ENCODE peak calls at places on chromosomes 4 and X, in seven cellular contexts. One of them, this sample, is unnamed.

GRCh38 chrX:55342533-55343501 is 78.1 kb upstream of the PAGE3 start:
- DNase-seq in right atrium auricular region: no peak
- DNase-seq in cardiac fibroblast: peak; percentile 16
- DNase-seq in heart right ventricle: peak; percentile 5
- DNase-seq in tibial nerve: no peak
- DNase-seq in endodermal cell: peak; percentile 73
- DNase-seq in CD8-positive, alpha-beta T cell: no peak
- DNase-seq in this sample: no peak

GRCh38 chrX:118702741-118703140 is 24.7 kb upstream of the IL13RA1 start:
- DNase-seq in right atrium auricular region: no peak
- DNase-seq in cardiac fibroblast: no peak
- DNase-seq in heart right ventricle: no peak
- DNase-seq in tibial nerve: no peak
- DNase-seq in endodermal cell: no peak
- DNase-seq in CD8-positive, alpha-beta T cell: no peak
- DNase-seq in this sample: no peak

GRCh38 chr4:139768913-139769312 is 103.3 kb downstream of the MGST2 start:
- DNase-seq in right atrium auricular region: peak; percentile 38
- DNase-seq in cardiac fibroblast: peak; percentile 32
- DNase-seq in heart right ventricle: no peak
- DNase-seq in tibial nerve: no peak
- DNase-seq in endodermal cell: peak; percentile 72
- DNase-seq in CD8-positive, alpha-beta T cell: no peak
- DNase-seq in this sample: no peak

GRCh38 chr4:123017636-123018390 is 95.4 kb upstream of the NUDT6 start:
- DNase-seq in right atrium auricular region: no peak
- DNase-seq in cardiac fibroblast: peak; percentile 84
- DNase-seq in heart right ventricle: no peak
- DNase-seq in tibial nerve: no peak
- DNase-seq in endodermal cell: no peak
- DNase-seq in CD8-positive, alpha-beta T cell: no peak
- DNase-seq in this sample: peak; percentile 20

GRCh38 chr4:140423106-140423505 is 4.3 kb downstream of the CLGN start:
- DNase-seq in right atrium auricular region: no peak
- DNase-seq in cardiac fibroblast: peak; percentile 23
- DNase-seq in heart right ventricle: no peak
- DNase-seq in tibial nerve: no peak
- DNase-seq in endodermal cell: no peak
- DNase-seq in CD8-positive, alpha-beta T cell: no peak
- DNase-seq in this sample: no peak

GRCh38 chr4:113311047-113311446 is 261.6 kb downstream of the ANK2 start:
- DNase-seq in right atrium auricular region: no peak
- DNase-seq in cardiac fibroblast: peak; percentile 60
- DNase-seq in heart right ventricle: no peak
- DNase-seq in tibial nerve: no peak
- DNase-seq in endodermal cell: no peak
- DNase-seq in CD8-positive, alpha-beta T cell: no peak
- DNase-seq in this sample: no peak

GRCh38 chr4:163495900-163496299 is 1.4 kb downstream of the TMA16 start:
- DNase-seq in right atrium auricular region: no peak
- DNase-seq in cardiac fibroblast: peak; percentile 4
- DNase-seq in heart right ventricle: no peak
- DNase-seq in tibial nerve: no peak
- DNase-seq in endodermal cell: no peak
- DNase-seq in CD8-positive, alpha-beta T cell: no peak
- DNase-seq in this sample: no peak

GRCh38 chr4:143768007-143768591 is 67.6 kb upstream of the FREM3 start:
- DNase-seq in right atrium auricular region: no peak
- DNase-seq in cardiac fibroblast: peak; percentile 49
- DNase-seq in heart right ventricle: peak; percentile 22
- DNase-seq in tibial nerve: no peak
- DNase-seq in endodermal cell: no peak
- DNase-seq in CD8-positive, alpha-beta T cell: no peak
- DNase-seq in this sample: no peak

GRCh38 chrX:109535578-109535977 is 1.1 kb upstream of the NXT2 start:
- DNase-seq in right atrium auricular region: no peak
- DNase-seq in cardiac fibroblast: no peak
- DNase-seq in heart right ventricle: no peak
- DNase-seq in tibial nerve: no peak
- DNase-seq in endodermal cell: no peak
- DNase-seq in CD8-positive, alpha-beta T cell: no peak
- DNase-seq in this sample: no peak

GRCh38 chrX:87160435-87161010 is 357.1 kb upstream of the KLHL4 start:
- DNase-seq in right atrium auricular region: no peak
- DNase-seq in cardiac fibroblast: no peak
- DNase-seq in heart right ventricle: no peak
- DNase-seq in tibial nerve: no peak
- DNase-seq in endodermal cell: no peak
- DNase-seq in CD8-positive, alpha-beta T cell: no peak
- DNase-seq in this sample: no peak

GRCh38 chr4:100977746-100978397 is 369.5 kb downstream of the PPP3CA start:
- DNase-seq in right atrium auricular region: no peak
- DNase-seq in cardiac fibroblast: no peak
- DNase-seq in heart right ventricle: peak; percentile 4
- DNase-seq in tibial nerve: no peak
- DNase-seq in endodermal cell: no peak
- DNase-seq in CD8-positive, alpha-beta T cell: no peak
- DNase-seq in this sample: peak; percentile 43

GRCh38 chrX:130775849-130776248 is 127.2 kb downstream of the ENOX2 start:
- DNase-seq in right atrium auricular region: no peak
- DNase-seq in cardiac fibroblast: no peak
- DNase-seq in heart right ventricle: no peak
- DNase-seq in tibial nerve: no peak
- DNase-seq in endodermal cell: no peak
- DNase-seq in CD8-positive, alpha-beta T cell: no peak
- DNase-seq in this sample: no peak

GRCh38 chrX:20007962-20008633 is 17.2 kb upstream of the BCLAF3 start:
- DNase-seq in right atrium auricular region: no peak
- DNase-seq in cardiac fibroblast: no peak
- DNase-seq in heart right ventricle: no peak
- DNase-seq in tibial nerve: no peak
- DNase-seq in endodermal cell: no peak
- DNase-seq in CD8-positive, alpha-beta T cell: no peak
- DNase-seq in this sample: no peak

GRCh38 chrX:129679856-129680255 is 25.1 kb upstream of the APLN start:
- DNase-seq in right atrium auricular region: no peak
- DNase-seq in cardiac fibroblast: peak; percentile 27
- DNase-seq in heart right ventricle: no peak
- DNase-seq in tibial nerve: no peak
- DNase-seq in endodermal cell: no peak
- DNase-seq in CD8-positive, alpha-beta T cell: no peak
- DNase-seq in this sample: no peak

GRCh38 chr4:177051473-177052060 is 258.1 kb upstream of the NEIL3 start:
- DNase-seq in right atrium auricular region: no peak
- DNase-seq in cardiac fibroblast: peak; percentile 55
- DNase-seq in heart right ventricle: no peak
- DNase-seq in tibial nerve: no peak
- DNase-seq in endodermal cell: peak; percentile 76
- DNase-seq in CD8-positive, alpha-beta T cell: no peak
- DNase-seq in this sample: no peak

GRCh38 chr4:37652747-37653527 is 33.2 kb downstream of the RELL1 start:
- DNase-seq in right atrium auricular region: no peak
- DNase-seq in cardiac fibroblast: no peak
- DNase-seq in heart right ventricle: no peak
- DNase-seq in tibial nerve: no peak
- DNase-seq in endodermal cell: no peak
- DNase-seq in CD8-positive, alpha-beta T cell: no peak
- DNase-seq in this sample: no peak

GRCh38 chrX:153924149-153924861 is 1.8 kb downstream of the ARHGAP4 start:
- DNase-seq in right atrium auricular region: no peak
- DNase-seq in cardiac fibroblast: peak; percentile 37
- DNase-seq in heart right ventricle: no peak
- DNase-seq in tibial nerve: no peak
- DNase-seq in endodermal cell: no peak
- DNase-seq in CD8-positive, alpha-beta T cell: no peak
- DNase-seq in this sample: no peak

GRCh38 chrX:105210258-105210657 is 10.2 kb downstream of the TEX13A start:
- DNase-seq in right atrium auricular region: no peak
- DNase-seq in cardiac fibroblast: no peak
- DNase-seq in heart right ventricle: no peak
- DNase-seq in tibial nerve: no peak
- DNase-seq in endodermal cell: no peak
- DNase-seq in CD8-positive, alpha-beta T cell: no peak
- DNase-seq in this sample: no peak

GRCh38 chr4:94650129-94650495 is 107.6 kb upstream of the BMPR1B start:
- DNase-seq in right atrium auricular region: no peak
- DNase-seq in cardiac fibroblast: peak; percentile 29
- DNase-seq in heart right ventricle: no peak
- DNase-seq in tibial nerve: no peak
- DNase-seq in endodermal cell: no peak
- DNase-seq in CD8-positive, alpha-beta T cell: no peak
- DNase-seq in this sample: no peak

GRCh38 chr4:157984285-157984911 is 188.4 kb downstream of the GASK1B start:
- DNase-seq in right atrium auricular region: no peak
- DNase-seq in cardiac fibroblast: peak; percentile 25
- DNase-seq in heart right ventricle: no peak
- DNase-seq in tibial nerve: no peak
- DNase-seq in endodermal cell: no peak
- DNase-seq in CD8-positive, alpha-beta T cell: no peak
- DNase-seq in this sample: no peak

GRCh38 chr4:78131403-78131802 is 74.3 kb downstream of the FRAS1 start:
- DNase-seq in right atrium auricular region: no peak
- DNase-seq in cardiac fibroblast: no peak
- DNase-seq in heart right ventricle: no peak
- DNase-seq in tibial nerve: no peak
- DNase-seq in endodermal cell: no peak
- DNase-seq in CD8-positive, alpha-beta T cell: no peak
- DNase-seq in this sample: no peak

GRCh38 chr4:153750197-153750817 is 9.5 kb downstream of the RNF175 start:
- DNase-seq in right atrium auricular region: no peak
- DNase-seq in cardiac fibroblast: peak; percentile 87
- DNase-seq in heart right ventricle: peak; percentile 59
- DNase-seq in tibial nerve: no peak
- DNase-seq in endodermal cell: peak; percentile 91
- DNase-seq in CD8-positive, alpha-beta T cell: peak; percentile 65
- DNase-seq in this sample: peak; percentile 43

GRCh38 chr4:181757921-181758320 is 485.3 kb upstream of the TENM3 start:
- DNase-seq in right atrium auricular region: no peak
- DNase-seq in cardiac fibroblast: no peak
- DNase-seq in heart right ventricle: no peak
- DNase-seq in tibial nerve: no peak
- DNase-seq in endodermal cell: no peak
- DNase-seq in CD8-positive, alpha-beta T cell: no peak
- DNase-seq in this sample: no peak

GRCh38 chr4:183758006-183758734 is 99.1 kb downstream of the TRAPPC11 start:
- DNase-seq in right atrium auricular region: peak; percentile 71
- DNase-seq in cardiac fibroblast: peak; percentile 25
- DNase-seq in heart right ventricle: peak; percentile 81
- DNase-seq in tibial nerve: no peak
- DNase-seq in endodermal cell: peak; percentile 88
- DNase-seq in CD8-positive, alpha-beta T cell: no peak
- DNase-seq in this sample: no peak
- TF ChIP-seq CTCF in right atrium auricular region: peak; percentile 27
- TF ChIP-seq CTCF in cardiac fibroblast: peak; percentile 50
- TF ChIP-seq CTCF in heart right ventricle: peak; percentile 29
- TF ChIP-seq CTCF in tibial nerve: no peak
- TF ChIP-seq CTCF in endodermal cell: peak; percentile 80
- TF ChIP-seq CTCF in CD8-positive, alpha-beta T cell: no peak
- TF ChIP-seq CTCF in this sample: no peak

GRCh38 chrX:40179333-40179732 is 81.6 kb upstream of the BCOR start:
- DNase-seq in right atrium auricular region: no peak
- DNase-seq in cardiac fibroblast: no peak
- DNase-seq in heart right ventricle: no peak
- DNase-seq in tibial nerve: no peak
- DNase-seq in endodermal cell: no peak
- DNase-seq in CD8-positive, alpha-beta T cell: no peak
- DNase-seq in this sample: no peak

GRCh38 chrX:40177942-40178715 is 80.4 kb upstream of the BCOR start:
- DNase-seq in right atrium auricular region: no peak
- DNase-seq in cardiac fibroblast: no peak
- DNase-seq in heart right ventricle: no peak
- DNase-seq in tibial nerve: no peak
- DNase-seq in endodermal cell: no peak
- DNase-seq in CD8-positive, alpha-beta T cell: peak; percentile 50
- DNase-seq in this sample: no peak

GRCh38 chrX:40176979-40177430 is 79.2 kb upstream of the BCOR start:
- DNase-seq in right atrium auricular region: no peak
- DNase-seq in cardiac fibroblast: peak; percentile 18
- DNase-seq in heart right ventricle: no peak
- DNase-seq in tibial nerve: no peak
- DNase-seq in endodermal cell: peak; percentile 75
- DNase-seq in CD8-positive, alpha-beta T cell: no peak
- DNase-seq in this sample: no peak

GRCh38 chrX:40176256-40176978 is 78.7 kb upstream of the BCOR start:
- DNase-seq in right atrium auricular region: peak; percentile 76
- DNase-seq in cardiac fibroblast: peak; percentile 24
- DNase-seq in heart right ventricle: peak; percentile 77
- DNase-seq in tibial nerve: no peak
- DNase-seq in endodermal cell: peak; percentile 84
- DNase-seq in CD8-positive, alpha-beta T cell: peak; percentile 89
- DNase-seq in this sample: no peak

DNA sequence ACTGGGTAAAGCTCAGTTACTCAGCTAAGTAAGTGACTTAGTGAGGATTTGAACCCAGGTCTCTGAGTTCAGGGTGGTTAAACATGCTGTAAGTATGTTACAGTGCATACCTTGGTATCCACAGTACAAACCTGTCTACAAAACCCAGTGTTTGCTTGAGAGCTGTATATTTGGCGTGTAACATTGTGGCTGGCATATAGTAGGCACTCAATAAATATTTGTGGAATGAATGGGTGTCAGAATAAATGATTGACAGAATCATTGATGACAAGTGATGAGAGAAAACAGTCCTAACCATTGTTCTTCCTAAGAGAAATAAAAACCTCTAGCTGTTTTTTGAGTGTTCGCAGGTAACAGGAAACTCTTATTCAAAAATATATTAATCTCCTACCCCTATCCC is 79.7 kb upstream of the BCOR start:
- DNase-seq in right atrium auricular region: no peak
- DNase-seq in cardiac fibroblast: no peak
- DNase-seq in heart right ventricle: no peak
- DNase-seq in tibial nerve: no peak
- DNase-seq in endodermal cell: no peak
- DNase-seq in CD8-positive, alpha-beta T cell: no peak
- DNase-seq in this sample: no peak
- H3K4me3 ChIP-seq in right atrium auricular region: no peak overlapping the region
- H3K4me3 ChIP-seq in cardiac fibroblast: no peak overlapping the region
- H3K4me3 ChIP-seq in heart right ventricle: no peak overlapping the region
- H3K4me3 ChIP-seq in tibial nerve: peak overlapping the region; percentile 74
- H3K4me3 ChIP-seq in endodermal cell: no peak overlapping the region
- H3K4me3 ChIP-seq in CD8-positive, alpha-beta T cell: peak overlapping the region; percentile 56
- H3K4me3 ChIP-seq in this sample: no peak overlapping the region

DNA sequence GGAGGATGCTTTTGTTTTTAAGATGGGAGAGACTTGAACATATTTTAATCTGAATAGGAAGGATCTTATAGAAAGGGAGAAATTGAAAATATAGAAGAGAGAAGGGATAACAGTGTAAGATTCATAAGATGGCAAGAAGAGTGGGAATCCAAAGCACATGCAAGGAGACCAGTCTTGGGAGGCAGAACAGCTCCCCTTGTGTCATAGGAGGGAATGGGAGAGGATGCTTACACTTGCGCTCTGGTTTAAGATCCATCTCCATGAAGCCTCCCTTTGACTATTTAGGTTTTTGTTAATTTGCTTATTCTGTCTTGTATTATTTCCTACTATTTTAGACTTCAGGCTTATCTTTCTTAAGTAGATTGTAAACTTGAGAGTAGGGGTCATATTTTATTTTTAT is 42.7 kb downstream of the KIF4A start:
- DNase-seq in right atrium auricular region: no peak
- DNase-seq in cardiac fibroblast: no peak
- DNase-seq in heart right ventricle: no peak
- DNase-seq in tibial nerve: no peak
- DNase-seq in endodermal cell: no peak
- DNase-seq in CD8-positive, alpha-beta T cell: no peak
- DNase-seq in this sample: no peak
- TF ChIP-seq CTCF in right atrium auricular region: no peak
- TF ChIP-seq CTCF in cardiac fibroblast: no peak
- TF ChIP-seq CTCF in heart right ventricle: no peak
- TF ChIP-seq CTCF in tibial nerve: no peak
- TF ChIP-seq CTCF in endodermal cell: peak; percentile 65
- TF ChIP-seq CTCF in CD8-positive, alpha-beta T cell: no peak
- TF ChIP-seq CTCF in this sample: peak; percentile 26

GRCh38 chr4:8395504-8395903 is 45.0 kb downstream of the ACOX3 start:
- DNase-seq in right atrium auricular region: no peak
- DNase-seq in cardiac fibroblast: no peak
- DNase-seq in heart right ventricle: no peak
- DNase-seq in tibial nerve: no peak
- DNase-seq in endodermal cell: no peak
- DNase-seq in CD8-positive, alpha-beta T cell: no peak
- DNase-seq in this sample: no peak
- H3K4me3 ChIP-seq in right atrium auricular region: no peak overlapping the region
- H3K4me3 ChIP-seq in cardiac fibroblast: no peak overlapping the region
- H3K4me3 ChIP-seq in heart right ventricle: no peak overlapping the region
- H3K4me3 ChIP-seq in tibial nerve: no peak overlapping the region
- H3K4me3 ChIP-seq in endodermal cell: no peak overlapping the region
- H3K4me3 ChIP-seq in CD8-positive, alpha-beta T cell: no peak overlapping the region
- H3K4me3 ChIP-seq in this sample: no peak overlapping the region

This sample was measured in AG09309.